ENCODE peak calls at places on chromosome 11, in seven cellular contexts. T, S, M, K, D, O and Y are unnamed samples.

GRCh38 chr11:86932942-86933875 is 22.0 kb downstream of the FZD4 start:
- DNase-seq in T (no peak), S (no peak), D (no peak), M (no peak), O (no peak), K (no peak), Y (no peak)

GRCh38 chr11:83287631-83288030 is 1.5 kb upstream of the CCDC90B start:
- DNase-seq in M (no peak), O (no peak), T (no peak), D (no peak), K (no peak), S (no peak), Y (no peak)

GRCh38 chr11:121996574-121996973 is 119.4 kb downstream of the BLID start:
- DNase-seq in D (no peak), K (no peak), M (no peak), T (no peak), O (no peak), S (no peak), Y (no peak)

GRCh38 chr11:6452219-6452618 is 11.4 kb upstream of the HPX start:
- DNase-seq in S (no peak), D (no peak), T (no peak), O (no peak), M (no peak), K (no peak), Y (no peak)

GRCh38 chr11:61686469-61686868 is 6.3 kb downstream of the DAGLA start:
- DNase-seq in T (no peak), K (no peak), S (no peak), M (no peak), O (no peak), D (no peak), Y (no peak)

GRCh38 chr11:1228183-1228821 is 5.4 kb downstream of the MUC5B start:
- DNase-seq in K (no peak), T (no peak), S (no peak), O (no peak), D (peak), M (no peak), Y (no peak)

GRCh38 chr11:17384002-17384511 is 4.4 kb downstream of the KCNJ11 start:
- DNase-seq in O (peak), D (peak), S (peak), M (peak), K (peak), T (no peak), Y (peak)

GRCh38 chr11:1007279-1007678 is 29.2 kb downstream of the MUC6 start:
- DNase-seq in D (no peak), M (no peak), S (no peak), T (no peak), K (no peak), O (no peak), Y (no peak)

GRCh38 chr11:17171342-17171741 is 36.4 kb downstream of the PIK3C2A start:
- DNase-seq in S (no peak), K (no peak), D (no peak), T (no peak), M (no peak), O (peak), Y (no peak)

GRCh38 chr11:119100246-119100959 is 1.2 kb downstream of the DPAGT1 start:
- DNase-seq in T (no peak), M (no peak), K (no peak), O (peak), D (no peak), S (no peak), Y (peak)

GRCh38 chr11:68146704-68147474 is 25.7 kb upstream of the CHKA start:
- DNase-seq in K (no peak), O (peak), M (no peak), D (no peak), S (no peak), T (no peak), Y (peak)

GRCh38 chr11:116148056-116148455 is 624.7 kb downstream of the BUD13 start:
- DNase-seq in T (no peak), S (no peak), K (no peak), O (no peak), M (no peak), D (peak), Y (no peak)

GRCh38 chr11:44604171-44604581 is 38.7 kb downstream of the CD82 start:
- DNase-seq in D (no peak), O (no peak), M (no peak), T (no peak), S (peak), K (no peak), Y (no peak)

GRCh38 chr11:117259417-117259816 is 26.9 kb downstream of the RNF214 start:
- DNase-seq in O (no peak), M (no peak), K (no peak), D (no peak), T (no peak), S (no peak), Y (no peak)

GRCh38 chr11:116533186-116533825 is 239.5 kb downstream of the BUD13 start:
- DNase-seq in S (no peak), M (no peak), O (no peak), D (no peak), K (no peak), T (no peak), Y (no peak)

GRCh38 chr11:113106507-113106906 is 145.3 kb downstream of the NCAM1 start:
- DNase-seq in K (no peak), S (no peak), D (no peak), M (no peak), T (no peak), O (peak), Y (no peak)

GRCh38 chr11:340539-341512 is 20.2 kb upstream of the IFITM3 start:
- DNase-seq in O (no peak), T (no peak), S (no peak), D (no peak), M (no peak), K (no peak), Y (no peak)

GRCh38 chr11:9825315-9825714 is 161.4 kb downstream of the SWAP70 start:
- DNase-seq in T (no peak), M (no peak), S (no peak), D (no peak), O (no peak), K (no peak), Y (no peak)

GRCh38 chr11:93766504-93766903 is 17.6 kb upstream of the MED17 start:
- DNase-seq in S (no peak), T (no peak), O (no peak), K (no peak), D (no peak), M (no peak), Y (no peak)

GRCh38 chr11:8906629-8907028 is 4.4 kb upstream of the AKIP1 start:
- DNase-seq in K (peak), O (no peak), D (no peak), S (no peak), T (no peak), M (no peak), Y (peak)

GRCh38 chr11:37450613-37451012 is 852.6 kb upstream of the RAG2 start:
- DNase-seq in T (no peak), M (no peak), S (no peak), O (no peak), K (no peak), D (no peak), Y (no peak)

GRCh38 chr11:65505434-65506315 is 6.8 kb downstream of the MALAT1 start:
- DNase-seq in T (peak), S (no peak), K (peak), M (no peak), D (peak), O (peak), Y (no peak)

GRCh38 chr11:134555510-134555909 is 143.5 kb upstream of the B3GAT1 start:
- DNase-seq in M (no peak), K (no peak), O (no peak), T (no peak), S (no peak), D (no peak), Y (no peak)

GRCh38 chr11:125626381-125626950 is 1.5 kb downstream of the CHEK1 start:
- DNase-seq in D (no peak), M (no peak), T (no peak), S (no peak), K (peak), O (no peak), Y (no peak)

GRCh38 chr11:102347526-102348331 is 715 bp downstream of the BIRC2 start:
- DNase-seq in S (no peak), D (no peak), T (no peak), K (peak), M (no peak), O (peak), Y (no peak)

GRCh38 chr11:70521475-70522260 is 123.3 kb downstream of the CTTN start:
- DNase-seq in D (no peak), S (no peak), M (no peak), T (no peak), K (no peak), O (no peak), Y (no peak)

GRCh38 chr11:130693543-130693942 is 222.7 kb downstream of the SNX19 start:
- DNase-seq in S (no peak), O (no peak), K (no peak), D (no peak), M (no peak), T (no peak), Y (no peak)

GRCh38 chr11:131877246-131877645 is 506.8 kb downstream of the NTM start:
- DNase-seq in M (no peak), K (no peak), T (no peak), S (no peak), O (no peak), D (no peak), Y (no peak)

GRCh38 chr11:134951305-134951700 is 539.3 kb upstream of the B3GAT1 start:
- DNase-seq in K (no peak), S (no peak), M (no peak), D (no peak), O (no peak), T (no peak), Y (no peak)

GRCh38 chr11:66639066-66639813 is 737 bp downstream of the RBM4 start:
- DNase-seq in S (no peak), T (no peak), K (peak), M (no peak), O (peak), D (no peak), Y (no peak)

GRCh38 chr11:70191495-70192140 is 11.5 kb upstream of the FADD start:
- DNase-seq in T (peak), K (peak), O (peak), M (peak), D (peak), S (peak), Y (peak)

GRCh38 chr11:126512251-126512650 is 156.8 kb downstream of the ST3GAL4 start:
- DNase-seq in K (no peak), S (no peak), O (no peak), D (no peak), M (no peak), T (no peak), Y (no peak)

GRCh38 chr11:119618208-119618909 is 110.6 kb downstream of the NECTIN1 start:
- DNase-seq in T (no peak), D (peak), M (no peak), O (no peak), K (no peak), S (no peak), Y (no peak)

GRCh38 chr11:121670792-121671275 is 218.1 kb upstream of the SORL1-AS1 start:
- DNase-seq in M (no peak), K (no peak), T (no peak), O (no peak), S (no peak), D (no peak), Y (no peak)